ENCODE peak calls at places on chromosomes 6 and 20, in four cellular contexts. One of them, this sample, is unnamed.

GRCh38 chr6:43943099-43943766 is 173.2 kb downstream of the VEGFA start:
- DNase-seq in GM12878: no peak
- DNase-seq in HepG2: no peak
- DNase-seq in K562: no peak
- DNase-seq in this sample: no peak

GRCh38 chr6:4369616-4370015 is 234.2 kb upstream of the ECI2 start:
- DNase-seq in GM12878: no peak
- DNase-seq in HepG2: no peak
- DNase-seq in K562: no peak
- DNase-seq in this sample: no peak

GRCh38 chr20:60058869-60059268 is 100.6 kb downstream of the CDH26 start:
- DNase-seq in HepG2: no peak
- DNase-seq in GM12878: no peak
- DNase-seq in K562: no peak
- DNase-seq in this sample: no peak

GRCh38 chr6:169854083-169854725 is 102.8 kb downstream of the ERMARD start:
- DNase-seq in GM12878: no peak
- DNase-seq in K562: no peak
- DNase-seq in HepG2: no peak
- DNase-seq in this sample: no peak

GRCh38 chr20:61120595-61121515 is 131.2 kb upstream of the CDH4 start:
- DNase-seq in K562: no peak
- DNase-seq in GM12878: no peak
- DNase-seq in HepG2: peak
- DNase-seq in this sample: peak

GRCh38 chr20:50408526-50409364 is 101.4 kb upstream of the PTPN1 start:
- DNase-seq in K562: no peak
- DNase-seq in HepG2: no peak
- DNase-seq in GM12878: no peak
- DNase-seq in this sample: no peak

GRCh38 chr20:46563170-46563847 is 12.9 kb upstream of the OCSTAMP start:
- DNase-seq in HepG2: no peak
- DNase-seq in K562: peak
- DNase-seq in GM12878: no peak
- DNase-seq in this sample: no peak

GRCh38 chr20:15179426-15180190 is 842.2 kb upstream of the FLRT3 start:
- DNase-seq in GM12878: no peak
- DNase-seq in K562: no peak
- DNase-seq in HepG2: no peak
- DNase-seq in this sample: no peak

GRCh38 chr6:127439718-127440117 is 19.5 kb downstream of the KIAA0408 start:
- DNase-seq in K562: no peak
- DNase-seq in GM12878: no peak
- DNase-seq in HepG2: no peak
- DNase-seq in this sample: no peak

GRCh38 chr20:49612127-49612738 is 44.3 kb upstream of the PTGIS start:
- DNase-seq in K562: no peak
- DNase-seq in GM12878: no peak
- DNase-seq in HepG2: peak
- DNase-seq in this sample: no peak

GRCh38 chr20:48467622-48468021 is 360.2 kb downstream of the PREX1 start:
- DNase-seq in K562: peak
- DNase-seq in GM12878: no peak
- DNase-seq in HepG2: no peak
- DNase-seq in this sample: no peak

GRCh38 chr6:138987643-138988468 is at the start of gene REPS1:
- DNase-seq in HepG2: peak
- DNase-seq in K562: peak
- DNase-seq in GM12878: peak
- DNase-seq in this sample: peak

GRCh38 chr6:135254471-135254870 is 73.4 kb downstream of the MYB start:
- DNase-seq in HepG2: no peak
- DNase-seq in K562: peak
- DNase-seq in GM12878: no peak
- DNase-seq in this sample: no peak

GRCh38 chr6:17971128-17972073 is 16.0 kb downstream of the KIF13A start:
- DNase-seq in GM12878: no peak
- DNase-seq in K562: no peak
- DNase-seq in HepG2: no peak
- DNase-seq in this sample: peak

GRCh38 chr6:128230267-128230989 is 290.0 kb downstream of the PTPRK start:
- DNase-seq in GM12878: no peak
- DNase-seq in K562: no peak
- DNase-seq in HepG2: peak
- DNase-seq in this sample: no peak

GRCh38 chr20:50333856-50334255 is 143.2 kb downstream of the CEBPB start:
- DNase-seq in HepG2: no peak
- DNase-seq in K562: no peak
- DNase-seq in GM12878: no peak
- DNase-seq in this sample: no peak

GRCh38 chr6:38035478-38035877 is 216.0 kb downstream of the ZFAND3 start:
- DNase-seq in K562: no peak
- DNase-seq in GM12878: no peak
- DNase-seq in HepG2: no peak
- DNase-seq in this sample: no peak

DNA sequence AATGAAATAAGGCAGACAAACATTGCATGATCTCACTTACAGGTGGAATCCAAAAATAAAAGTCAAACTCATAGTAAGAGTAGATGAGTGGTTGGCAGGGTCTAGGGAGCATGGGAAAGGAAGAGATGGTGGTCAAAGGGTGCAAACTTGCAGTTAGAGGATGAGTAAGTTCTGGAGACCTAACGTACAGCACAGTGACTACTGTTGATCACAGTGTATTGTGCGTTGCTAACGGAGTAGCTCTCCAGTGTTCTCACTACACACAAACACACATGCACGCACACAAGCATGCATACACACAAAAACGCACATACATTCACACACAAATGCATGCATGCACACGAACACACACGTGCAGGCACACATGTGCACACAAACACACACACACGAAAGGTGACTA is 54.9 kb downstream of the LY86 start:
- DNase-seq in GM12878: peak
- DNase-seq in HepG2: no peak
- DNase-seq in K562: no peak
- DNase-seq in this sample: no peak
- TF ChIP-seq POLR2A in GM12878: peak
- TF ChIP-seq POLR2A in HepG2: no peak
- TF ChIP-seq POLR2A in K562: no peak
- TF ChIP-seq POLR2A in this sample: no peak

DNA sequence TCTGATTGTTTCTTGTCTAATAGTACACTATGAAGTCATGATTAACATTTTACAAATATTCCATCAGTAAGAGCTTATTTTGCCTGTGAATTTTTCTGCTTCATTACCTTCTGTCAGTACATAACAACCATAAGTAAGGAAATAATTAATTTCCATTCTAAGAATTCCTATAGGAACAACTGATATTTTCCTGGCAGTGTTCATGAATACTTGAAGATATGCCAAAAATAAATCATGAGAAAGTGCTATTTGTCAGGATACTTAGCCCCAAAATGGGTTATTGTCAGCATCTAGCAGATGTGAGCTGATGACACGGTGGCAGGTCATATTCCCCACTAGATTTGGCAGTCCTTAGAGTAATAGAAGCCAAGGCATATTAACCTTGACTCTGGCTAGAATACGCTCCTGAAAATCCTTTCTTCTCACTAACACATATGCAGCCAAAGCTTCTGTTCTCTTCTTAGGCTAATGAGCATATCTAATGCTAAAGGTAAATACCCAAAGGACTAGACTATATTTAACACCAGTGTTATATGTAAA is 43.2 kb upstream of the CRISP1 start:
- DNase-seq in HepG2: no peak
- DNase-seq in GM12878: no peak
- DNase-seq in K562: no peak
- DNase-seq in this sample: no peak
- TF ChIP-seq JUNB in HepG2: no peak
- TF ChIP-seq JUNB in GM12878: no peak
- TF ChIP-seq JUNB in K562: no peak
- TF ChIP-seq JUNB in this sample: no peak

GRCh38 chr6:108560463-108561308 is at the start of gene FOXO3:
- DNase-seq in GM12878: no peak
- DNase-seq in K562: peak
- DNase-seq in HepG2: peak
- DNase-seq in this sample: peak

GRCh38 chr6:108563292-108563691 is 2.6 kb downstream of the FOXO3 start:
- DNase-seq in HepG2: no peak
- DNase-seq in K562: no peak
- DNase-seq in GM12878: no peak
- DNase-seq in this sample: no peak

GRCh38 chr6:108561742-108562502 is 1.2 kb downstream of the FOXO3 start:
- DNase-seq in GM12878: no peak
- DNase-seq in HepG2: peak
- DNase-seq in K562: no peak
- DNase-seq in this sample: no peak

GRCh38 chr6:108564178-108564577 is 3.5 kb downstream of the FOXO3 start:
- DNase-seq in HepG2: no peak
- DNase-seq in GM12878: no peak
- DNase-seq in K562: no peak
- DNase-seq in this sample: no peak

GRCh38 chr6:108562503-108562993 is 1.8 kb downstream of the FOXO3 start:
- DNase-seq in GM12878: no peak
- DNase-seq in HepG2: peak
- DNase-seq in K562: peak
- DNase-seq in this sample: peak
- TF ChIP-seq POLR2A in GM12878: no peak
- TF ChIP-seq POLR2A in HepG2: peak
- TF ChIP-seq POLR2A in K562: no peak
- TF ChIP-seq POLR2A in this sample: no peak

DNA sequence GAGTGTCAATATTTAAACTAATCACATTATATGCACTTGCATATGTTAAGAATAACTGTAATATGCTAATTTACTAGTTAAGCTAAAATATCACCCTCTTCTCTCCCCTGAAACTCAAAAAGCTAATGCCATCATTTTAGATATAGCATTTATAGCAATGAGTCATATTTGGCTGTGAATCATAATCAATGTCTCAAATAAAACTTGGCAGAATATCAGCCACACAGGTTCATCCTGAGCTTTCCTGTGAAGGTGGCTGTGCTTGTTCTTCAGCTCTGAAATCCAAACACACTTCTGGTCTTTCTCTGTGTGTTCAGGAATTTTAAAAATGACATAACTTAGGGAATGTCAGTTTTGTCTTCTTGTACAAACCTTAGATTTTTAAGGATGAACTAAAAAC is 12.8 kb upstream of the PNRC1 start:
- DNase-seq in HepG2: no peak
- DNase-seq in GM12878: no peak
- DNase-seq in K562: no peak
- DNase-seq in this sample: no peak
- TF ChIP-seq JUNB in HepG2: no peak
- TF ChIP-seq JUNB in GM12878: no peak
- TF ChIP-seq JUNB in K562: no peak
- TF ChIP-seq JUNB in this sample: no peak

GRCh38 chr6:27145731-27146455 is 101.6 kb upstream of the PRSS16 start:
- DNase-seq in K562: peak
- DNase-seq in HepG2: peak
- DNase-seq in GM12878: peak
- DNase-seq in this sample: no peak
- TF ChIP-seq POLR2A in K562: peak
- TF ChIP-seq POLR2A in HepG2: no peak
- TF ChIP-seq POLR2A in GM12878: peak
- TF ChIP-seq POLR2A in this sample: peak

GRCh38 chr6:13080462-13081188 is 247.7 kb downstream of the TBC1D7 start:
- DNase-seq in GM12878: no peak
- DNase-seq in K562: no peak
- DNase-seq in HepG2: no peak
- DNase-seq in this sample: no peak
- TF ChIP-seq JUNB in GM12878: no peak
- TF ChIP-seq JUNB in K562: no peak
- TF ChIP-seq JUNB in HepG2: no peak
- TF ChIP-seq JUNB in this sample: no peak

GRCh38 chr20:62624325-62624690 is 18.0 kb upstream of the SLCO4A1 start:
- DNase-seq in GM12878: no peak
- DNase-seq in K562: no peak
- DNase-seq in HepG2: peak
- DNase-seq in this sample: no peak

GRCh38 chr20:62625921-62626547 is 16.3 kb upstream of the SLCO4A1 start:
- DNase-seq in HepG2: no peak
- DNase-seq in K562: no peak
- DNase-seq in GM12878: no peak
- DNase-seq in this sample: no peak

GRCh38 chr20:62625516-62625915 is 16.8 kb upstream of the SLCO4A1 start:
- DNase-seq in K562: no peak
- DNase-seq in GM12878: no peak
- DNase-seq in HepG2: no peak
- DNase-seq in this sample: no peak

GRCh38 chr20:62623488-62624324 is 18.6 kb upstream of the SLCO4A1 start:
- DNase-seq in GM12878: peak
- DNase-seq in HepG2: peak
- DNase-seq in K562: peak
- DNase-seq in this sample: peak

GRCh38 chr20:62624719-62625455 is 17.4 kb upstream of the SLCO4A1 start:
- DNase-seq in K562: no peak
- DNase-seq in HepG2: no peak
- DNase-seq in GM12878: no peak
- DNase-seq in this sample: no peak
- TF ChIP-seq POLR2A in K562: no peak
- TF ChIP-seq POLR2A in HepG2: no peak
- TF ChIP-seq POLR2A in GM12878: no peak
- TF ChIP-seq POLR2A in this sample: no peak

GRCh38 chr20:4829494-4830211 is 107.9 kb downstream of the PRND start:
- DNase-seq in GM12878: no peak
- DNase-seq in K562: no peak
- DNase-seq in HepG2: no peak
- DNase-seq in this sample: no peak
- TF ChIP-seq JUNB in GM12878: no peak
- TF ChIP-seq JUNB in K562: no peak
- TF ChIP-seq JUNB in HepG2: no peak
- TF ChIP-seq JUNB in this sample: no peak

This sample was measured in A549.